ENCODE peak calls at places on chromosomes 11 and 22, in nine cellular contexts. K is dorsolateral prefrontal cortex, A is fibroblast of villous mesenchyme, D is progenitor cell of endocrine pancreas, Z is natural killer cell, T is neural progenitor cell, S is Calu3, L is fibroblast of lung, N is astrocyte of the spinal cord. H is an unnamed sample.
A peak's percentile ranks its signal among the peaks of the same experiment; 100 is the strongest.

GRCh38 chr11:93567406-93567819 is 24.2 kb upstream of the SMCO4 start:
- DNase-seq in D (no peak), T (no peak), N (peak; percentile 32), K (peak; percentile 40), A (no peak), S (no peak), L (peak; percentile 47), Z (no peak), H (no peak)

GRCh38 chr11:72012897-72013721 is 14.4 kb downstream of the IL18BP start:
- DNase-seq in T (no peak), N (peak; percentile 94), A (peak; percentile 61), D (no peak), Z (no peak), S (no peak), K (peak; percentile 72), L (peak; percentile 93), H (no peak)

GRCh38 chr11:40306938-40307548 is 1152.4 kb downstream of the LRRC4C start:
- DNase-seq in S (no peak), K (no peak), Z (no peak), D (no peak), A (peak; percentile 54), L (peak; percentile 52), T (peak; percentile 65), N (peak; percentile 58), H (no peak)

GRCh38 chr11:69317401-69318092 is 23.6 kb downstream of the MYEOV start:
- DNase-seq in Z (no peak), N (peak; percentile 61), A (peak; percentile 37), K (no peak), D (no peak), S (no peak), T (no peak), L (peak; percentile 57), H (no peak)

GRCh38 chr11:127890026-127890611 is 697.2 kb downstream of the ETS1 start:
- DNase-seq in T (no peak), N (no peak), Z (no peak), D (no peak), K (no peak), S (no peak), A (peak; percentile 4), L (peak; percentile 15), H (no peak)

GRCh38 chr11:726278-726915 is 20.4 kb downstream of the EPS8L2 start:
- DNase-seq in T (peak; percentile 55), N (peak; percentile 39), D (peak; percentile 39), L (peak; percentile 68), Z (no peak), K (no peak), S (no peak), A (peak; percentile 20), H (no peak)

GRCh38 chr11:77446911-77447629 is 26.8 kb downstream of the PAK1 start:
- DNase-seq in K (no peak), L (peak; percentile 18), S (no peak), A (no peak), D (no peak), T (no peak), N (no peak), Z (no peak), H (no peak)

GRCh38 chr22:20026996-20027601 is 6.2 kb downstream of the TANGO2 start:
- DNase-seq in A (no peak), T (no peak), Z (no peak), L (no peak), K (no peak), N (no peak), S (no peak), D (no peak), H (no peak)

GRCh38 chr22:50695421-50696250 is 23.0 kb downstream of the SHANK3 start:
- DNase-seq in Z (no peak), T (no peak), D (no peak), A (no peak), K (no peak), L (no peak), N (no peak), S (no peak), H (no peak)

GRCh38 chr11:2892215-2893020 is 6.8 kb upstream of the CDKN1C start:
- DNase-seq in S (peak; percentile 73), K (peak; percentile 68), D (peak; percentile 65), Z (peak; percentile 59), N (peak; percentile 59), T (peak; percentile 84), L (peak; percentile 40), A (no peak), H (no peak)

GRCh38 chr11:2862395-2862949 is 23.1 kb downstream of the CDKN1C start:
- DNase-seq in D (no peak), Z (no peak), K (no peak), A (no peak), N (no peak), L (no peak), T (peak; percentile 88), S (no peak), H (no peak)

DNA sequence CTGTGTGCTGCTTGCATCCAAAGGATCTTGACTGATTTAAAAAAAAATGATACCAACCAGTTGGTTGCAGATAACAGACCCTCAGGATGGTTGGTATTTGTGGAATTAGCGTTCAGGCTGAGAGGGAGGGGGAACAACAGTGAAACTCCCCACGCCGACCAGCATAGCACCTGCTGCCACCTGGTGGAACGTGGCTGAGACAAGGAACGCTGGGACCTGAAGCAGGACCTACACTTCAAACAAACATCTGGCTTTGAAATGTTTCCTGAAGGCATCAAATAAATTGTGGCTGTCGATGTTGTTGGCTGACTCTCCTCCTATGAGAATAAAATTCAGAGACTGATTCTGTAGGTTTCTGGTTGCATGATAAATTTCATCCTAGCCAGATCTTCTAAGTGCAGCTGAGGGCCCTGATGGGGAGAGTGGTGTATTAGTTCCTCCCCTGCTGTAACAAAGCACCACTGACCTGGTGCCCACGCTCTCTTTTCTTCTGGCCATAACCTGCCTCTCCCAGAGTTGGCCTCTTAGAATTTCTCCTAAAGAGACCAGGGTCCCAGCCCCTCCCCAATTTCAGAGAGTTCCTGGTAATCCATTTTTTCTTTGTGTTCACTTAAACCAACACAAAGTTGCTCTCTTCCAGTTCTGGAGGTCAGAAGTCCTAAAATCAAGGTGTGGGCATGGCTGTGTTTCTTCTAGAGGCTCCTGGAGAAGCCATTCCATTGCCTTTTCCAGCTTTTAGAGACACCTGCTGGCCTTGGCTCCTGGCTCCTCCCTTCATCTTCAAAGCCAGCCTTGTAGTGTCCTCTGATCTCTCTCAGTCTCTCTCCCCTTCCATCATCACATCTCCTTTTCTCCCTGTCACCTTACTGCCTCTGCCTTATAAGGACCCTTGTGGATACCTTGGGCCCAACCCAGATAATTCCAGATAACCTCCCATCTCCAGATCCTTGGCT is 17.3 kb downstream of the APOL2 start:
- DNase-seq in A (no peak), K (no peak), T (peak; percentile 81), Z (no peak), S (peak; percentile 70), N (peak; percentile 33), D (peak; percentile 52), L (peak; percentile 58), H (no peak)
- TF ChIP-seq CTCF in A (peak; percentile 58), K (peak; percentile 59), T (peak; percentile 74), Z (peak; percentile 56), S (peak; percentile 71), N (peak; percentile 84), D (peak; percentile 69), L (peak; percentile 61), H (peak; percentile 77)

GRCh38 chr11:99461913-99462312 is 441.2 kb downstream of the CNTN5 start:
- DNase-seq in Z (no peak), L (no peak), S (no peak), D (no peak), N (no peak), A (no peak), T (no peak), K (no peak), H (no peak)
- TF ChIP-seq CTCF in Z (no peak), L (no peak), S (no peak), D (no peak), N (no peak), A (no peak), T (no peak), K (no peak), H (no peak)

GRCh38 chr11:67050139-67050538 is 6.5 kb upstream of the RHOD start:
- DNase-seq in L (no peak), N (no peak), D (no peak), Z (no peak), K (no peak), S (no peak), T (no peak), A (no peak), H (no peak)
- TF ChIP-seq CTCF in L (no peak), N (no peak), D (peak; percentile 18), Z (no peak), K (no peak), S (no peak), T (no peak), A (no peak), H (no peak)

DNA sequence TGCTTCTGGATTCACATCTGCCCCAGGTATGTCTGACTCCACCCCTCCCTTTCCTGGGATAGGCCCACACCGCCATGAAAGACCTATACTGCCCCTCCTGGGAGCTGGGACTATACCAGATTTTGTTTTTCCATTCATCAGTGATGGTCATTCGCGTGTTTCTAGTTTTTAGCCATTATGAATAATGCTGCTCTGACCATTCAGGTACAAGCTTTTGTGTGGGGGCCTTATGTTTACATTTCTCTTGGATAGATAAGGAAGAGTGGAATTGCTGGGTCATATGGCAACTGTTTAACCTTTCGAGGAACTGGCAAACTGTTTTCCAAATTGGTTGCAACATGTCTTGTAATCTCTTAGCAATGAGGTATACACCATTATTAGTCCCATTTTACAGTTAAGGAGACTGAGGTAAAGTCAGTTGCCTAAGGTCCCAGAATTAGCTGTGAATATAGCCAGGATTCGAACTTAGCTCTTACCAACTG is 1.2 kb upstream of the TBC1D10A start:
- DNase-seq in K (no peak), A (peak; percentile 43), T (peak; percentile 31), Z (no peak), N (no peak), S (peak; percentile 63), L (no peak), D (no peak), H (no peak)
- TF ChIP-seq CTCF in K (no peak), A (peak; percentile 12), T (peak; percentile 38), Z (no peak), N (no peak), S (no peak), L (no peak), D (peak; percentile 29), H (no peak)

DNA sequence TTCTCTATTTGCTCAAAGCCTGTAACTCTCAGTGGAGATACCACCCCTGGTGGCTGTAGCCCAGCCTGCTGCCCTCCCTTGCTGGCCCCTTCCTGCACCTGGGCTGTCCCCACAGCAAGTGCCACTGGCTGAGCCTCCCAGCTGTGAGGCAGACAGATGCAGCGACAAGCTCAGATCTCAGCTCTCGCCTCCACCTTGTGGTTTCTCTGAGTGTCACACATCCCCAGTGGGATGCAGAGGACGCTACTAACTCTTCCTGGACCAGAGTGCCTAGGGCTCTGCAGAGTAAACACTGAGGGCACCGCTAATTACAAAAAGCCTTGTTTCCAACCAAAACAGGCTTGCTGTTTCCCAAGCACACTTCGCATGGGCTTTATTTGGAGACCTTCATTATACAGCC is 8.9 kb downstream of the YPEL1 start:
- DNase-seq in A (peak; percentile 8), K (no peak), L (no peak), D (peak; percentile 21), N (no peak), S (no peak), Z (peak; percentile 49), T (peak; percentile 81), H (no peak)
- TF ChIP-seq CTCF in A (peak; percentile 42), K (peak; percentile 35), L (no peak), D (peak; percentile 49), N (peak; percentile 36), S (no peak), Z (peak; percentile 56), T (peak; percentile 56), H (no peak)

H was measured in esophagus squamous epithelium.